ENCODE peak calls at places on chromosomes 1 and 21, in four cellular contexts. X is pancreas, K is heart left ventricle, U is Panc1. B is an unnamed sample.

GRCh38 chr1:159171254-159171687 is at the start of gene CADM3:
- DNase-seq in X (no peak), K (no peak), U (no peak), B (peak)

GRCh38 chr1:68958957-68959356 is 462.1 kb upstream of the DEPDC1 start:
- DNase-seq in X (no peak), K (no peak), U (no peak), B (no peak)

GRCh38 chr1:156508205-156508954 is 7.8 kb upstream of the MEF2D start:
- DNase-seq in X (no peak), K (peak), U (no peak), B (no peak)

GRCh38 chr21:45632165-45632896 is 11.2 kb upstream of the PCBP3 start:
- DNase-seq in X (no peak), K (no peak), U (no peak), B (no peak)

GRCh38 chr1:32761253-32761877 is 55.8 kb downstream of the YARS1 start:
- DNase-seq in X (peak), K (no peak), U (no peak), B (no peak)

GRCh38 chr1:18539171-18539570 is 58.4 kb downstream of the KLHDC7A start:
- DNase-seq in X (no peak), K (no peak), U (no peak), B (no peak)

GRCh38 chr1:206924549-206925115 is 2.9 kb upstream of the FCMR start:
- DNase-seq in X (no peak), K (no peak), U (no peak), B (no peak)

GRCh38 chr1:184693011-184693410 is 61.6 kb downstream of the EDEM3 start:
- DNase-seq in X (no peak), K (no peak), U (no peak), B (no peak)

GRCh38 chr1:20593766-20594165 is 4.9 kb downstream of the CDA start:
- DNase-seq in X (no peak), K (no peak), U (no peak), B (no peak)

GRCh38 chr1:112955678-112956502 is at the start of gene SLC16A1:
- DNase-seq in X (peak), K (peak), U (peak), B (peak)

GRCh38 chr1:97356309-97356708 is 564.5 kb downstream of the DPYD start:
- DNase-seq in X (no peak), K (no peak), U (no peak), B (no peak)

GRCh38 chr1:212178830-212179370 is 106.3 kb upstream of the PPP2R5A start:
- DNase-seq in X (no peak), K (no peak), U (no peak), B (no peak)

GRCh38 chr1:53957231-53957818 is 11.2 kb downstream of the LRRC42 start:
- DNase-seq in X (no peak), K (no peak), U (no peak), B (no peak)

GRCh38 chr1:75643460-75643859 is 32.5 kb upstream of the SLC44A5 start:
- DNase-seq in X (no peak), K (no peak), U (no peak), B (no peak)
- H3K27ac ChIP-seq in X (no peak), K (no peak), U (no peak), B (no peak)

GRCh38 chr21:32335601-32336575 is 37.2 kb downstream of the MRAP start:
- DNase-seq in X (no peak), K (no peak), U (no peak), B (peak)
- H3K27ac ChIP-seq in X (no peak), K (no peak), U (no peak), B (peak)

GRCh38 chr1:108960719-108961118 is 2.6 kb downstream of the CLCC1 start:
- DNase-seq in X (no peak), K (no peak), U (no peak), B (no peak)

GRCh38 chr1:108961752-108962486 is 1.4 kb downstream of the CLCC1 start:
- DNase-seq in X (no peak), K (no peak), U (no peak), B (no peak)

GRCh38 chr1:108962681-108963051 is 618 bp downstream of the CLCC1 start:
- DNase-seq in X (peak), K (no peak), U (no peak), B (no peak)

GRCh38 chr1:108961198-108961597 is 2.1 kb downstream of the CLCC1 start:
- DNase-seq in X (no peak), K (no peak), U (no peak), B (no peak)

GRCh38 chr1:108963052-108963686 is at the start of gene CLCC1:
- DNase-seq in X (peak), K (peak), U (peak), B (peak)
- H3K27ac ChIP-seq in X (peak), K (peak), U (peak), B (peak)

GRCh38 chr1:23524163-23524562 is 6.9 kb downstream of the E2F2 start:
- DNase-seq in X (no peak), K (no peak), U (no peak), B (no peak)
- H3K27ac ChIP-seq in X (no peak), K (no peak), U (no peak), B (no peak)

GRCh38 chr1:8512504-8512903 is 194.6 kb downstream of the SLC45A1 start:
- DNase-seq in X (no peak), K (no peak), U (no peak), B (no peak)

GRCh38 chr1:8509579-8509978 is 191.7 kb downstream of the SLC45A1 start:
- DNase-seq in X (no peak), K (no peak), U (no peak), B (no peak)

GRCh38 chr1:8506995-8507615 is 189.2 kb downstream of the SLC45A1 start:
- DNase-seq in X (no peak), K (no peak), U (no peak), B (no peak)

GRCh38 chr1:8506447-8506846 is 188.5 kb downstream of the SLC45A1 start:
- DNase-seq in X (no peak), K (no peak), U (no peak), B (no peak)

GRCh38 chr1:8510041-8510823 is 192.3 kb downstream of the SLC45A1 start:
- DNase-seq in X (no peak), K (no peak), U (no peak), B (no peak)
- H3K27ac ChIP-seq in X (peak), K (peak), U (no peak), B (peak)

DNA sequence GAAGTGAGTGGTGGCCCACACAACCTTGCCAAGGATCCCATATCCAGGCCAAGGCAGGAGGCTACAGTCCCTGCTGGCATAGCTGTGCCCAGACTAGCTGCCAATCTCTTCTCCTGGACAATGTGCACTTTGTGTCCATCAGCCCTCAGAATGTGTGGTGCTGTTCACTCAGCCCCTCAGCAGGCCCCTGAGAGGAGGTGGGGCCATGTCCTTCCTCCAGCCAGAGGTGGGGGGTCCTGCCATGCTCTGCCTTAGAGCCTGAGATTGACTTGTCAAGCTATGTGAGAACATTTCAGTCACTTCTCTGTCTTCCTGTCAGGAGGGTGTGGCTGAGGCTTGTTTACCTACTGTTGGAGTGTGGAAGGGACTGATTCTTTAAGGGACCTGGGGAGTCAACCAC is 1.4 kb downstream of the NCF2 start:
- DNase-seq in X (no peak), K (no peak), U (no peak), B (no peak)
- H3K27ac ChIP-seq in X (peak), K (no peak), U (no peak), B (peak)

DNA sequence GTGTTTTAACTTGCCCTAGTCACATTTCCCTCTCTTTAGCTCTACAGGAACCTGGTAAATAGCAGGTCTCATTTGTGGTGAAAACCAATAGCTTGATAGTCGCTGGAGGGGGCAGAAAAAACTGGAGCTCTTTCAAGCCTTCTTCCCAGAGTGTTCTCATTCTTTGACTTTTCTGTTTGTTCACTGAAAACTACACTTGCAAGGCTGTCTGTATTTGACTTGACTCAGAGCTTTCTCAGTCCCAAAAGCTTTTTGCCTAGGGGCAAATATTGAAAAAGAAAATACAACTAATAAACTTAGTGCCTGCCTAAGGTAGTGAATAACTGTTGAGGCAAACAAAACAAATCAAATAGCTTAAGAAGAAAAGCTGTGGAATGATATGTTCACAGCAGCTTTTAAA is 217.1 kb upstream of the CHRM3 start:
- DNase-seq in X (no peak), K (no peak), U (no peak), B (no peak)
- H3K27ac ChIP-seq in X (no peak), K (no peak), U (no peak), B (no peak)